ENCODE peak calls at places on chromosomes 2 and 18, in nine cellular contexts. J is central memory CD4-positive, alpha-beta T cell; F is smooth muscle cell of the brain vasculature; E is HTR-8/SVneo; O is fibroblast of the conjunctiva; Z is cardiac septum; M is NCI-H1105; G is substantia nigra; H is mucosa of descending colon. W is an unnamed sample.

GRCh38 chr18:73717570-73717969 is 430.1 kb downstream of the FBXO15 start:
- DNase-seq in Z (no peak), H (no peak), M (no peak), E (peak), J (no peak), O (no peak), F (no peak), G (no peak), W (no peak)

GRCh38 chr2:54464334-54464733 is 8.2 kb downstream of the SPTBN1 start:
- DNase-seq in M (no peak), G (no peak), O (no peak), F (no peak), H (no peak), Z (no peak), J (no peak), E (no peak), W (no peak)

GRCh38 chr18:79547413-79548076 is 132.1 kb upstream of the CTDP1 start:
- DNase-seq in Z (peak), G (no peak), M (no peak), E (no peak), H (no peak), J (no peak), O (no peak), F (no peak), W (no peak)

GRCh38 chr2:28415010-28415409 is 22.4 kb downstream of the FOSL2 start:
- DNase-seq in Z (peak), J (no peak), O (no peak), H (no peak), G (no peak), E (no peak), F (no peak), M (no peak), W (no peak)

GRCh38 chr18:73879771-73880170 is 267.9 kb downstream of the FBXO15 start:
- DNase-seq in H (no peak), J (no peak), Z (no peak), E (no peak), M (no peak), F (no peak), G (no peak), O (peak), W (no peak)

GRCh38 chr2:3399403-3399802 is 19.9 kb downstream of the TRAPPC12 start:
- DNase-seq in G (no peak), O (no peak), H (no peak), Z (no peak), E (no peak), M (no peak), F (no peak), J (no peak), W (no peak)

GRCh38 chr2:18345848-18346247 is 214.6 kb downstream of the RDH14 start:
- DNase-seq in Z (no peak), E (no peak), J (no peak), O (no peak), M (no peak), G (no peak), H (peak), F (peak), W (no peak)

GRCh38 chr2:97774425-97774824 is 61.0 kb downstream of the ZAP70 start:
- DNase-seq in G (no peak), M (no peak), Z (no peak), J (no peak), O (no peak), H (no peak), F (no peak), E (peak), W (peak)

GRCh38 chr2:57333221-57333620 is 713.4 kb upstream of the VRK2 start:
- DNase-seq in Z (no peak), O (no peak), J (no peak), H (no peak), M (no peak), F (no peak), E (no peak), G (no peak), W (no peak)

GRCh38 chr18:51610481-51610880 is 413.0 kb upstream of the MEX3C start:
- DNase-seq in O (no peak), J (no peak), H (no peak), E (no peak), F (no peak), Z (no peak), M (no peak), G (no peak), W (no peak)

W was measured in Caco-2.